ENCODE peak calls at places on chromosomes 13 and 19, in eight cellular contexts. L is C1 segment of cervical spinal cord; R is stimulated activated CD8-positive, alpha-beta memory T cell treated with anti-CD3 and anti-CD28 coated beads, Interleukin-2, amount 100 ng/mL, for 1 hour; P is neural crest cell; X is NCI-H1436 treated with DMSO at 0.1 percent for 48 hours; I is trophoblast cell; K is MCF 10A; S is OCI-LY7. N is an unnamed sample.

GRCh38 chr13:94168784-94169512 is 310.5 kb downstream of the DCT start:
- DNase-seq in R (no peak), P (no peak), X (no peak), L (no peak), S (no peak), I (no peak), K (peak; percentile 31), N (no peak)

GRCh38 chr19:45607071-45608029 is 5.3 kb upstream of the GPR4 start:
- DNase-seq in R (no peak), I (peak; percentile 64), S (peak; percentile 28), K (peak; percentile 77), P (peak; percentile 86), L (no peak), X (no peak), N (peak; percentile 92)

GRCh38 chr19:29263305-29264080 is 50.5 kb upstream of the UQCRFS1 start:
- DNase-seq in X (no peak), K (no peak), I (peak; percentile 83), L (no peak), R (peak; percentile 17), S (peak; percentile 53), P (peak; percentile 72), N (peak; percentile 77)

GRCh38 chr13:108326318-108326717 is 56.8 kb downstream of the TNFSF13B start:
- DNase-seq in L (no peak), S (peak; percentile 66), K (no peak), P (no peak), I (no peak), X (no peak), R (no peak), N (no peak)

GRCh38 chr13:113840541-113841354 is 23.1 kb downstream of the GAS6 start:
- DNase-seq in K (no peak), X (no peak), R (no peak), P (no peak), S (no peak), L (no peak), I (no peak), N (no peak)

GRCh38 chr13:99185606-99186005 is 15.0 kb upstream of the UBAC2 start:
- DNase-seq in P (no peak), L (no peak), K (no peak), I (no peak), R (no peak), S (no peak), X (no peak), N (no peak)

GRCh38 chr13:48580185-48580803 is 47.4 kb upstream of the RCBTB2 start:
- DNase-seq in L (no peak), K (peak; percentile 75), X (no peak), S (peak; percentile 78), P (peak; percentile 67), I (peak; percentile 42), R (peak; percentile 45), N (peak; percentile 86)

GRCh38 chr19:51686171-51686570 is 7.0 kb upstream of the SPACA6 start:
- DNase-seq in I (no peak), P (no peak), K (no peak), X (no peak), L (no peak), R (no peak), S (no peak), N (no peak)

GRCh38 chr19:54435551-54436016 is 13.4 kb upstream of the LENG8 start:
- DNase-seq in X (no peak), P (no peak), S (no peak), I (no peak), R (no peak), K (no peak), L (no peak), N (no peak)

GRCh38 chr19:45717983-45718650 is 12.6 kb downstream of the FBXO46 start:
- DNase-seq in X (no peak), L (no peak), K (no peak), R (no peak), P (no peak), I (no peak), S (no peak), N (peak; percentile 27)

GRCh38 chr13:21673592-21674270 is 2.9 kb downstream of the FGF9 start:
- DNase-seq in L (no peak), R (no peak), K (peak; percentile 38), I (no peak), P (peak; percentile 57), S (peak; percentile 79), X (no peak), N (peak; percentile 84)

GRCh38 chr19:10189631-10190425 is 4.9 kb downstream of the DNMT1 start:
- DNase-seq in P (no peak), S (no peak), K (no peak), I (no peak), X (no peak), L (no peak), R (no peak), N (no peak)

GRCh38 chr19:48614436-48615144 is at the start of gene FAM83E:
- DNase-seq in I (no peak), S (no peak), K (peak; percentile 90), R (no peak), L (no peak), X (no peak), P (no peak), N (no peak)

GRCh38 chr19:45817725-45818301 is 2.7 kb upstream of the RSPH6A start:
- DNase-seq in S (no peak), P (no peak), I (no peak), X (no peak), L (no peak), K (peak; percentile 74), R (no peak), N (peak; percentile 63)

GRCh38 chr13:40192516-40193257 is 473.8 kb downstream of the FOXO1 start:
- DNase-seq in K (no peak), P (no peak), I (no peak), L (no peak), X (no peak), R (no peak), S (no peak), N (no peak)

GRCh38 chr19:13102666-13103584 is at the start of gene LYL1:
- DNase-seq in X (no peak), L (no peak), K (no peak), R (no peak), I (peak; percentile 45), S (peak; percentile 88), P (no peak), N (peak; percentile 70)

GRCh38 chr13:43030548-43030947 is 7.2 kb downstream of the DNAJC15 start:
- DNase-seq in S (no peak), P (no peak), L (no peak), I (no peak), R (no peak), K (no peak), X (no peak), N (no peak)

GRCh38 chr13:73421310-73421912 is 362.6 kb downstream of the KLF5 start:
- DNase-seq in K (peak; percentile 98), L (no peak), P (no peak), X (no peak), S (no peak), I (no peak), R (no peak), N (no peak)

GRCh38 chr13:83937579-83937978 is 55.3 kb upstream of the SLITRK1 start:
- DNase-seq in P (no peak), R (no peak), X (no peak), L (no peak), K (no peak), S (no peak), I (no peak), N (no peak)

GRCh38 chr13:80235559-80236296 is 105.2 kb downstream of the SPRY2 start:
- DNase-seq in R (no peak), S (no peak), K (peak; percentile 60), L (no peak), X (no peak), P (no peak), I (peak; percentile 7), N (peak; percentile 42)

GRCh38 chr19:9500796-9501195 is 2.4 kb upstream of the ZNF560 start:
- DNase-seq in K (no peak), L (no peak), P (no peak), S (no peak), R (no peak), X (no peak), I (no peak), N (no peak)

N was measured in left kidney.